ENCODE peak calls at places on chromosomes 5 and 9, in five cellular contexts. F, D, N, A and W are unnamed samples.

GRCh38 chr5:120507826-120508463 is 43.8 kb downstream of the PRR16 start:
- DNase-seq in F (no peak), D (no peak), A (no peak), N (peak), W (no peak)

GRCh38 chr5:132411382-132411925 is 41.9 kb downstream of the SLC22A5 start:
- DNase-seq in D (no peak), F (no peak), N (no peak), A (no peak), W (no peak)

GRCh38 chr9:137968235-137968634 is 90.7 kb downstream of the CACNA1B start:
- DNase-seq in N (peak), D (peak), F (no peak), A (no peak), W (peak)

GRCh38 chr5:146690880-146691355 is 174.9 kb upstream of the GPR151 start:
- DNase-seq in A (no peak), N (no peak), D (no peak), F (no peak), W (no peak)

GRCh38 chr5:137752873-137753226 is 1.3 kb downstream of the HNRNPA0 start:
- DNase-seq in A (no peak), F (no peak), D (no peak), N (peak), W (no peak)

GRCh38 chr9:93263334-93264229 is 79.6 kb downstream of the WNK2 start:
- DNase-seq in N (no peak), A (no peak), D (peak), F (no peak), W (no peak)

GRCh38 chr9:137411260-137411659 is 11.7 kb downstream of the EXD3 start:
- DNase-seq in F (peak), N (no peak), D (no peak), A (no peak), W (no peak)

GRCh38 chr9:114427644-114428043 is 39.9 kb upstream of the AKNA start:
- DNase-seq in N (no peak), A (no peak), D (no peak), F (no peak), W (no peak)

GRCh38 chr9:4850611-4851010 is 57.9 kb downstream of the RCL1 start:
- DNase-seq in F (no peak), N (no peak), D (no peak), A (no peak), W (no peak)

GRCh38 chr5:178793156-178793555 is 62.7 kb upstream of the ZNF354A start:
- DNase-seq in F (no peak), D (no peak), N (peak), A (no peak), W (no peak)

GRCh38 chr5:171823269-171823668 is 37.7 kb downstream of the SMIM23 start:
- DNase-seq in A (no peak), D (no peak), N (no peak), F (no peak), W (no peak)

GRCh38 chr5:76401801-76402250 is 1.3 kb upstream of the IQGAP2 start:
- DNase-seq in N (no peak), D (peak), A (no peak), F (no peak), W (no peak)

GRCh38 chr9:9004844-9005243 is 1205.3 kb upstream of the DMAC1 start:
- DNase-seq in F (no peak), A (no peak), D (no peak), N (peak), W (no peak)

GRCh38 chr5:39005566-39006232 is 68.5 kb downstream of the RICTOR start:
- DNase-seq in D (no peak), A (peak), F (no peak), N (peak), W (no peak)
- TF ChIP-seq CTCF in D (peak), A (peak), F (peak), N (peak), W (peak)

GRCh38 chr9:95461448-95462381 is 55.1 kb downstream of the PTCH1 start:
- DNase-seq in F (no peak), N (no peak), D (no peak), A (no peak), W (no peak)

GRCh38 chr9:95460627-95461164 is 56.1 kb downstream of the PTCH1 start:
- DNase-seq in D (no peak), F (no peak), A (no peak), N (no peak), W (no peak)

GRCh38 chr9:95463145-95464060 is 53.4 kb downstream of the PTCH1 start:
- DNase-seq in N (no peak), F (no peak), A (no peak), D (no peak), W (no peak)

GRCh38 chr9:95459867-95460626 is 56.7 kb downstream of the PTCH1 start:
- DNase-seq in F (no peak), A (no peak), D (no peak), N (no peak), W (no peak)

DNA sequence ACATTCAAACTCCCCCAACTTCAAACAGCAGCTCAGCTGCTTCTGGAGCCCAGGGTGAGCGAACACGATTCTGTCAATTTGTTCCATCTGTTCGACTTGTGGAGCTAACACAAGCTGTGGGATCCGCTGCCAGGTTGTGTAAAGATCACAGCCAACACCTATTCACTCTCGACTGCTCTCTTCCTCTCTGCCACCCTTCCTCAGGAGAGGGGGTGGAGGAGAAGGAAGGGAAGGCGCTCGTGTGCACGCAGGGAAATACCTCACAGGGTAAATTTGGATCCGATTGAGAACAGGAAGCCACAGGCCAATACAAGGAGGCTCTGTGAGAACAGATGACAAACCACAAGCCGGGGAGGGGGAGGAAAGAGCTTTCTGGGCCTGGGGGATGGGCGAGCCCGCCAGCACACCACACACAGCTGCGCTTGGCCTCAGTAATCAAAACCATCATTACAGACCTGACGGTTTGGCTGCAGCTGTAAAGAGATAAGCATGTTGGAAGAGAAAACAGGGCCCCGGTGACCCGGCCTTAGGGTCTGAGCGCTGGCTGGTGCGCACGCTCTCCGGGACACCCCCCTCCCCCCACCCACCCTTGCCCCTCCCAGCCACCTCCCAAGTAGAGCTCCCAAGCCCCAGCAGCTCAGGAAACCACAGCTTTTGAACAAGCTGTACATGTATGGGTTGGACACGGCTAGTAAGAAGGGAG is 54.2 kb downstream of the PTCH1 start:
- DNase-seq in F (peak), D (no peak), N (peak), A (peak), W (peak)
- H3K4me3 ChIP-seq in F (peak), D (peak), N (no peak), A (peak), W (peak)

GRCh38 chr5:68259696-68260095 is 44.1 kb downstream of the PIK3R1 start:
- DNase-seq in D (no peak), A (no peak), F (no peak), N (no peak), W (no peak)
- H3K27ac ChIP-seq in D (no peak), A (no peak), F (peak), N (no peak), W (no peak)

DNA sequence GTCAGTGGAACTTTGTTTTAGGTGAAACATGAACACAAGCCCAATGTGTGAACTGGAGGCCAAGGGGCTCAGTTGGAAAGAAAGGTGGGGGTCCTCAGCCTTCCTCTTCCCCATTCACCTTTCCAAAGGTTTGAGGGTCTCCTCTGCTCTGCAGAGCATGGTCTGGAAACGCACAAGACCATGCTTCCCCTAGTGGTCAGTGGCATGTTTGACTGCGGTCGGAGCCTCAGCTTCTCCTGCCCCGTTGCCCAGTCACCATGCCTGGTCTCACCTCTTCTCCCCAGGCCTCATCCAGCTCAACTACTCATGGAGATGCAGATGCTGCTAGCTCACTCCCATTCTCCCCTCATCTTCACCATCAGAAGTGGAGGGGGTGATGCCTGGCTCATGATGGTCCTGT is 340.3 kb downstream of the GADD45G start:
- DNase-seq in A (no peak), N (peak), D (no peak), F (no peak), W (no peak)
- TF ChIP-seq CTCF in A (peak), N (peak), D (no peak), F (no peak), W (no peak)